ENCODE peak calls at places on chromosome 7, in four cellular contexts. M is GM12891, U is GM12878, K is K562. I is an unnamed sample.

GRCh38 chr7:141654551-141654950 is 47.4 kb downstream of the DENND11 start:
- DNase-seq in M (peak), U (peak), K (peak), I (peak)

GRCh38 chr7:117092801-117093200 is 139.5 kb downstream of the ST7 start:
- DNase-seq in M (no peak), U (no peak), K (no peak), I (no peak)

GRCh38 chr7:134440067-134440466 is 18.8 kb downstream of the AKR1B1 start:
- DNase-seq in M (no peak), U (no peak), K (no peak), I (no peak)

GRCh38 chr7:113339661-113340060 is 221.3 kb upstream of the SMIM30 start:
- DNase-seq in M (no peak), U (no peak), K (no peak), I (no peak)

GRCh38 chr7:19113855-19114590 is 3.4 kb downstream of the TWIST1 start:
- DNase-seq in M (no peak), U (no peak), K (no peak), I (no peak)

GRCh38 chr7:129160161-129160911 is 15.8 kb downstream of the TSPAN33 start:
- DNase-seq in M (no peak), U (no peak), K (peak), I (no peak)

GRCh38 chr7:1666251-1666778 is 3.8 kb upstream of the ELFN1 start:
- DNase-seq in M (peak), U (no peak), K (no peak), I (no peak)

GRCh38 chr7:143147070-143147469 is 15.2 kb downstream of the PIP start:
- DNase-seq in M (no peak), U (no peak), K (no peak), I (no peak)

GRCh38 chr7:6057316-6058128 is 26.3 kb downstream of the ANKRD61 start:
- DNase-seq in M (no peak), U (no peak), K (no peak), I (no peak)

DNA sequence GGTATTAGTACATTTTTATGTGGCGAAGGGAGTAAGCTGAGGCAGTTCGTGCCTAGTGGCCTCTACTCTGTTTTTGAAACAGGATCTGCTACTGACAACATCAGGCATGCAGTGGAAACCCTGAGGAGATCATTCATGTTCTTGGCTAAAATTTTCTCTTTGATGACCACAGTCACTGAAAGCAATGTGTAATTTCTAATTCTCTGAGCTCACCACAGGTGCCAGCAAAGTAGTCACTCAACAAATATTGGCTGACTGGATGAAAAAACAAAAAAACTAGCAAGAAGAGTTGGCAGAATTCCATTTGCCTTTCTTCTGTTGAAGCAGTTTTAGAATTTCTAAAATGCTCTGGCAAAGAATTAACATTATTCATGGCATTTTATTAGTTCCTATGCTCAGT is 176.5 kb upstream of the KCTD7 start:
- DNase-seq in M (no peak), U (no peak), K (no peak), I (no peak)
- TF ChIP-seq SPI1 in M (no peak), U (no peak), K (no peak), I (no peak)

DNA sequence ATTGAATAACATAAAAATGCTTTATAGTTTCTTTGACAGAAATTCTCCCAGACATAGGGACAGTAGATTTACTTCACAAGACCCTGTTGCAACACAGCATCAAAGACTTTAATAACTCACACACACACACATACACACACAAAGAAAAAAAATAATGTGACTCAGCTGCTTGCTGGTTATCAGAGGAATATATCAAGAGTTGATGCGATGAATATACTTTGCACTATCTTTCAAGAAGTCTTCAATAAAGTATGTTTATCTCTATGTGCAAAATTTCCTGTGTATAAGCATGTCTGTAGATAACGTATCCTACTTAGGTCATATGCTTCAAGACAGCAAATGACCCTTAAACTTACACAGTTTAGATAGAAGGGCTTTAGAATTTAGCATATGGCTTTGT is 243.1 kb downstream of the ARL4A start:
- DNase-seq in M (no peak), U (no peak), K (peak), I (no peak)
- TF ChIP-seq SPI1 in M (no peak), U (no peak), K (no peak), I (no peak)

DNA sequence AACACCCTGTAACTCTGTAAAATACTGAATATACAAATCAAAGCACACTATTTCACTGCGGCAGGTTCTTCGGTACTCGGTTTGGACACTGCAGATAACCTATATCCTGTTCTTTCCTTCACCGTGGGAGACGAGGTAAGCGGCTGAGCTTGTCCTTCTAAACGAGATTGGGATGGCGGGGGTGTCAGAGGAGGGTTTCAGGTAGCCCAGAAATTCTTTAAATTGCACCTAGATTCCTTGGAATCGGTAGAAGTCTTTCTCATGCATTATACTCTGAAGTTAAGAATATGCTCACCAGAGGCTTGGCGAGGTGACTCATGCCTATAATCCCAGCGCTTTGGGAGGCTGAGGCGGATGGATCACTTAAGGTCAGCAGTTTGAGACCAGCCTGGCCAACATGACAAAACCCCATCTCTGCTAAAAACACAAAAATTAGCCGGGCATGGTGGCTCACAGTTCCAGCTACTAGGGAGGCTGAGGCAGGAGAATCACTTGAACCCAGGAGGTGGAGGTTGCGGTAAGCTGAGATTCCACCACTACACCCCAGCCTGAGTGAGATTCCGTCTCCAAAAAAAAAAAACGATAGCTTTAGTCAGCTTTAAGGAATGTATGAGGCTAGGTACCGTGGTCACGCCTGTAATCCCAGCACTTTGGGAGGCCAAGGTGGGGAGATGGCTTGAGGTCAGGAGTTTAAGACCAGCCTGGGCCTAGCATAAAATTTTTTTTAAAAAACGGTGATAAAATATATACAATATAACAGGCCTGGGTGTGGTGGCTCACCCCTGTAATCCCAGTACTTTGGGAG is 10.1 kb upstream of the LAT2 start:
- DNase-seq in M (no peak), U (no peak), K (no peak), I (no peak)
- TF ChIP-seq SPI1 in M (no peak), U (no peak), K (no peak), I (no peak)

GRCh38 chr7:121485457-121486243 is 89.5 kb upstream of the FAM3C start:
- DNase-seq in M (no peak), U (no peak), K (no peak), I (no peak)

GRCh38 chr7:121480058-121480457 is 84.0 kb upstream of the FAM3C start:
- DNase-seq in M (no peak), U (no peak), K (no peak), I (no peak)

GRCh38 chr7:121479466-121479865 is 83.4 kb upstream of the FAM3C start:
- DNase-seq in M (no peak), U (no peak), K (no peak), I (no peak)

GRCh38 chr7:121484089-121484763 is 88.1 kb upstream of the FAM3C start:
- DNase-seq in M (no peak), U (no peak), K (no peak), I (no peak)

DNA sequence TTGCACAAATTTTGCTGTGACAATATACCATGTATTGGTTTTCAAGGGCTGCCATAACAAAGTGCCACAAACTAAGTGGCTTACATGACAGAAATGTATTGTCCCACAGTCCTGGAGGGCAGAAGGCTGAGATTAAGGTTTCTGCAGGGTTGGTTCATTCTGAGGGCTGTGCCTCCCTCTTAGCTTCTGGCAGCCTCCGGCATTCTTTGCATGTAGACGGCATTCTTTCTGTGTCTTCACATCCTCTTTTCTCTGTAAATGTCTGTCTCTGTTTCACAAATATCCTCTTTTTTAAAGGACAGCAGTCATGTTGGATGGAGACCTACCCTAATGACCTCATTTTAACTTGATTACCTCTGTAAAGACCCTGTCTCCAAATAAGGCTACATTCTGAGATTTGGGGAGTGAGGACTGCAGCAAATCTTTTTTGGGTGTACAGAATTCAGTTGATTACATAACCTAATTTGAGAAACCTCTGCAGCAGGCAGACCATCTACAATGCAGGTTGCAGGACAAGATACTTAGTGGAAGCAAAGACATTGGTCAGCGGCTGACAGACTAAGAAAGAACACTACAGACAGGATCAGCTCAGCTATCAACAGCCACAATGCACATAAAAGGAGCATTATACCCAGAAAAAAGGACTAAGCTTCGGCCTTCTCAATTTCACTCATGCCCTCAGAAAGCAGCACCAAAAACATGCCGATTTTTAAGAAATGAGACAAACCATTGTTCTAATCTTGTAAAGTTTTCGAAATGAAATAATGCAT is 84.6 kb upstream of the FAM3C start:
- DNase-seq in M (no peak), U (no peak), K (no peak), I (no peak)
- TF ChIP-seq SPI1 in M (peak), U (peak), K (no peak), I (no peak)

DNA sequence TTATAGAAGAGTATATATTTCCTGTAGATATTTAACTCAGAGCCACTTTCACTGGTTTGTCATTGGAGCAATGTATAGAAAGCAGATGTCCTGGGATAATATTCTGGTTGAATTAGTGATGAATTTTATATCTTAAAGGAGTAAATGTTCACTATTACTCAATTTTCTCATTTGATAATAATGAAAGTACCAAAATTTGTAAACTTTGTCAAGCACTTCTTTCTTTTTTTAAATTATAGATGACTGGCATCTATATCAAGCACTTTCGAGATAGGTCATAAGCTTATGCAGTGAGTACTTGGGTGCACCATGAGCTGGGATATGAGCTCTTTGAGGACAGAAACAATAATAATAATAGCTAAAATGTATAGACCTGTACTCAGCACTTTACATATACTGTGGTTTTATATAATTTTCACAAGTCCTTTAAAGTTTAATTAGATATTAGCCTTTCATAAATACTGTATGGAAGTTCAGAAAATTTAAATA is 11.3 kb downstream of the RSBN1L start:
- DNase-seq in M (no peak), U (no peak), K (no peak), I (no peak)
- TF ChIP-seq SPI1 in M (no peak), U (no peak), K (no peak), I (no peak)

DNA sequence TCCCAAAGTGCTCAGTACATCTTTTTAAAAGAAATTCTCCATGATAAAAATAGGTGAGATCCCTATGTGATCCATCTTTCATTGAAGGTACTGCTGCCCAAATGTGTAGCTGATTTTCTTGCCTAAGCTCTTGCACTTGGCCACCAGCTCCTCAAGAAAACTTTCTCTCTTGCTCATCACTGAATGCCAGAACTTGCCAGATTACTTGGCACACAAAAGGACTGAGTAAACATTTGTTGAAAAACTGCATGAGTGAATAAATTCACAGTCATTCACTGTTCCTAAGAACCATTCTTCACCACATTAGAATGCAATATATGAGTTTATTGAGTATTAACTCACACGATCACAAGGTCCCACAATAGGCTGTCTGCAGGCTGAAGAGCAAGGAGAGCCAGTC is 99.9 kb downstream of the TRIL start:
- DNase-seq in M (no peak), U (no peak), K (no peak), I (no peak)
- TF ChIP-seq SPI1 in M (no peak), U (no peak), K (no peak), I (no peak)

GRCh38 chr7:153447021-153447420 is 605.2 kb upstream of the DPP6 start:
- DNase-seq in M (no peak), U (no peak), K (no peak), I (no peak)

GRCh38 chr7:153443031-153443430 is 609.2 kb upstream of the DPP6 start:
- DNase-seq in M (no peak), U (no peak), K (no peak), I (no peak)

GRCh38 chr7:153446490-153446889 is 605.7 kb upstream of the DPP6 start:
- DNase-seq in M (no peak), U (no peak), K (peak), I (no peak)

GRCh38 chr7:153445641-153446040 is 606.6 kb upstream of the DPP6 start:
- DNase-seq in M (no peak), U (no peak), K (no peak), I (no peak)

GRCh38 chr7:153444591-153444990 is 607.6 kb upstream of the DPP6 start:
- DNase-seq in M (no peak), U (no peak), K (no peak), I (no peak)
- TF ChIP-seq SPI1 in M (no peak), U (no peak), K (no peak), I (no peak)

DNA sequence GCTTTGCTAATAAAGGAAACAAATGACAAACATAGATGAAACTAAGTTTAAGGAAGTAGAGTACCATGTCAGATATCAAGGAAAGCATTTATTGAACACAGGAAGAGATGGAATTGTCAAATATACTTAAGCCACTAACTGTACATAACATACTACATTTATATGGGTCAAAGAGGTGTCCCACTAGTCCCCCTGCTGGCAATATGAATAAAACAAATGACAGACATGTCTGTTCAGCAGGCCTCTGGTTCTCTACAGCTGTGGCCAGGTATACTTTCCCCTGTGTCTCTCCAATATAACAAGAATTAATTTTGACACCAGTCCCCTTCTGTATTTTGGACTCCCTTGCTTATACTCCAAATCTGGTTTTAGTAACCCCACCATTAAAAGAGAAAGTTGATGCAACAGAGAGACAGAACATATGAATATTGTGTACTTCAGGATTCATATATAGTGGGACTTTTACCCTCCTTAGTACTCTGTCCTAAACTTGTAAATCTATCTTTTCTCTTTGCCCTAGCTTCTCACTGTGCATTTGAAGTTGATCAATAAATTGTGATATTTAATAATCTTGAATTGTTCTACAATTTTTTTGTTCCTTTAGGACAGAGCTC is 42.9 kb downstream of the CD36 start:
- DNase-seq in M (peak), U (no peak), K (no peak), I (no peak)
- TF ChIP-seq SPI1 in M (no peak), U (no peak), K (no peak), I (no peak)

I was measured in HL-60.